ENCODE peak calls at places on chromosomes 12 and 14, in ten cellular contexts. Y is heart right ventricle; H is lung; R is left cardiac atrium; J is upper lobe of right lung; Z is activated CD8-positive, alpha-beta memory T cell treated with anti-CD3 and anti-CD28 coated beads, Interleukin-2, amount 10 ng/mL, durations not matched to agents 7 days and 5 days; P is activated B cell treated with CpG ODN at 0.5 μM for 24 hours; Q is activated CD4-positive, alpha-beta T cell treated with anti-CD3 and anti-CD28 coated beads for 36 hours; I is pancreas; A is HCT116. F is an unnamed sample.

GRCh38 chr12:122996188-122996601 is 15.7 kb downstream of the ARL6IP4 start:
- ATAC-seq in I (no peak), P (no peak), Y (no peak), R (no peak), J (no peak), A (no peak), Z (no peak), H (no peak), Q (no peak), F (no peak)

GRCh38 chr14:31026076-31026394 is at the start of gene STRN3:
- ATAC-seq in Y (no peak), Q (no peak), P (no peak), I (no peak), J (no peak), R (no peak), H (no peak), A (no peak), Z (no peak), F (no peak)

GRCh38 chr12:48003226-48004038 is 844 bp downstream of the COL2A1 start:
- ATAC-seq in I (peak; percentile 5), P (peak; percentile 26), J (no peak), Q (peak; percentile 27), Z (no peak), R (no peak), Y (no peak), A (no peak), H (no peak), F (no peak)

GRCh38 chr12:92539966-92540791 is 162.6 kb upstream of the PLEKHG7 start:
- ATAC-seq in Q (peak; percentile 16), R (peak; percentile 48), I (peak; percentile 62), P (peak; percentile 57), H (no peak), Z (peak; percentile 67), Y (peak; percentile 45), A (peak; percentile 31), J (no peak), F (peak; percentile 31)

GRCh38 chr14:92759300-92759678 is 10.9 kb upstream of the LGMN start:
- ATAC-seq in Y (no peak), H (no peak), J (peak; percentile 39), Z (no peak), I (no peak), Q (no peak), R (peak; percentile 35), P (no peak), A (peak; percentile 63), F (peak; percentile 71)

GRCh38 chr14:59262717-59263469 is 74.4 kb downstream of the DAAM1 start:
- ATAC-seq in Z (peak; percentile 42), R (peak; percentile 50), A (peak; percentile 89), H (no peak), J (peak; percentile 55), Y (peak; percentile 75), Q (no peak), P (no peak), I (peak; percentile 75), F (no peak)

GRCh38 chr12:4448943-4449861 is 3.6 kb upstream of the FGF6 start:
- ATAC-seq in Y (no peak), H (no peak), J (no peak), Z (no peak), A (no peak), Q (no peak), I (no peak), R (no peak), P (no peak), F (no peak)

GRCh38 chr14:23577004-23577681 is 1.4 kb downstream of the JPH4 start:
- ATAC-seq in I (peak; percentile 63), Q (peak; percentile 27), R (peak; percentile 42), P (peak; percentile 36), Y (peak; percentile 51), H (no peak), J (peak; percentile 54), Z (peak; percentile 18), A (no peak), F (no peak)

GRCh38 chr12:4256043-4256826 is 17.3 kb upstream of the CCND2 start:
- ATAC-seq in Y (no peak), A (no peak), H (no peak), R (no peak), J (no peak), I (no peak), P (no peak), Q (peak; percentile 25), Z (no peak), F (no peak)

GRCh38 chr14:78446807-78447206 is 276.6 kb downstream of the NRXN3 start:
- ATAC-seq in Y (no peak), A (no peak), R (no peak), Z (no peak), H (no peak), J (no peak), Q (no peak), I (no peak), P (no peak), F (no peak)

GRCh38 chr12:77204055-77204454 is 138.7 kb upstream of the E2F7 start:
- ATAC-seq in P (no peak), A (peak; percentile 58), I (no peak), H (no peak), Y (no peak), R (no peak), Q (no peak), Z (no peak), J (no peak), F (no peak)

GRCh38 chr12:59708059-59708458 is 112.2 kb downstream of the SLC16A7 start:
- ATAC-seq in Z (no peak), Y (no peak), A (no peak), P (no peak), I (no peak), Q (no peak), J (no peak), R (peak; percentile 78), H (no peak), F (no peak)

GRCh38 chr12:79927772-79928474 is 7.0 kb downstream of the PPP1R12A start:
- ATAC-seq in P (peak; percentile 69), J (peak; percentile 68), Z (peak; percentile 98), I (no peak), A (no peak), H (no peak), Y (no peak), Q (peak; percentile 99), R (no peak), F (peak; percentile 99)

GRCh38 chr14:53285064-53285463 is 131.9 kb upstream of the DDHD1 start:
- ATAC-seq in R (no peak), Q (no peak), P (no peak), I (no peak), Y (no peak), J (no peak), H (no peak), Z (no peak), A (no peak), F (no peak)

GRCh38 chr12:11795192-11795909 is 145.9 kb downstream of the ETV6 start:
- ATAC-seq in I (peak; percentile 57), A (peak; percentile 67), Q (no peak), R (peak; percentile 40), Z (no peak), Y (peak; percentile 40), P (no peak), J (peak; percentile 32), H (no peak), F (no peak)

GRCh38 chr12:91377456-91377855 is 194.8 kb upstream of the DCN start:
- ATAC-seq in P (no peak), Y (no peak), J (no peak), R (no peak), A (no peak), Z (no peak), Q (no peak), H (no peak), I (no peak), F (no peak)

GRCh38 chr14:80973918-80974317 is 18.5 kb downstream of the TSHR start:
- ATAC-seq in H (no peak), P (no peak), R (no peak), Z (peak; percentile 11), A (no peak), Q (peak; percentile 16), Y (no peak), I (peak; percentile 52), J (no peak), F (no peak)

GRCh38 chr14:100330396-100330931 is 7.3 kb downstream of the SLC25A47 start:
- ATAC-seq in H (no peak), I (no peak), P (no peak), Z (peak; percentile 13), Y (no peak), Q (no peak), R (no peak), J (no peak), A (no peak), F (no peak)

GRCh38 chr12:80116735-80117134 is 17.4 kb downstream of the OTOGL start:
- ATAC-seq in P (no peak), H (no peak), A (no peak), R (no peak), I (no peak), Y (no peak), Q (no peak), J (no peak), Z (no peak), F (no peak)

GRCh38 chr12:15163001-15163400 is 58.2 kb downstream of the RERG start:
- ATAC-seq in A (no peak), Y (no peak), J (no peak), I (no peak), Z (no peak), H (no peak), R (no peak), Q (no peak), P (no peak), F (no peak)

GRCh38 chr12:68031881-68032739 is 42.9 kb downstream of the IFNG-AS1 start:
- ATAC-seq in P (no peak), Y (no peak), H (no peak), R (no peak), I (no peak), J (no peak), Q (peak; percentile 43), Z (peak; percentile 54), A (no peak), F (peak; percentile 47)

GRCh38 chr12:41548926-41549325 is 360.8 kb downstream of the PDZRN4 start:
- ATAC-seq in H (no peak), A (no peak), R (no peak), Z (no peak), J (no peak), I (no peak), Q (no peak), Y (no peak), P (no peak), F (no peak)

GRCh38 chr14:74860899-74861733 is 14.8 kb downstream of the PROX2 start:
- ATAC-seq in Z (peak; percentile 94), A (peak; percentile 95), Y (peak; percentile 80), R (peak; percentile 82), J (peak; percentile 85), H (peak; percentile 77), P (peak; percentile 74), I (peak; percentile 90), Q (peak; percentile 93), F (peak; percentile 91)

F was measured in activated T-helper 17 cell treated with anti-CD3 and anti-CD28 coated beads, Interleukin-2, amount 50 U/mL, for 72 hours.